ENCODE peak calls at places on chromosomes 6 and 20, in five cellular contexts. E is NCI-H524, N is testis, X is NCI-H187 treated with DMSO at 0.1 percent for 48 hours, O is choroid plexus epithelial cell. J is an unnamed sample.

GRCh38 chr6:141413196-141413595 is 719.5 kb upstream of the GJE1 start:
- DNase-seq in E (no peak), N (no peak), X (no peak), O (no peak), J (no peak)

GRCh38 chr6:108562503-108562993 is 1.8 kb downstream of the FOXO3 start:
- DNase-seq in E (peak; percentile 28), N (peak; percentile 88), X (no peak), O (peak; percentile 82), J (peak; percentile 81)

GRCh38 chr6:87645080-87645479 is 55.1 kb downstream of the ORC3 start:
- DNase-seq in E (no peak), N (no peak), X (no peak), O (no peak), J (no peak)

GRCh38 chr6:168607272-168608112 is 166.5 kb downstream of the SMOC2 start:
- DNase-seq in E (peak; percentile 83), N (peak; percentile 5), X (peak; percentile 23), O (no peak), J (peak; percentile 67)

GRCh38 chr6:129136751-129137150 is 253.8 kb downstream of the LAMA2 start:
- DNase-seq in E (no peak), N (no peak), X (no peak), O (no peak), J (no peak)

GRCh38 chr6:1724616-1725015 is 114.9 kb downstream of the FOXC1 start:
- DNase-seq in E (no peak), N (no peak), X (peak; percentile 57), O (no peak), J (peak; percentile 87)

GRCh38 chr6:13629459-13630116 is 14.5 kb downstream of the NOL7 start:
- DNase-seq in E (no peak), N (no peak), X (no peak), O (no peak), J (no peak)

GRCh38 chr6:131736010-131736409 is 25.2 kb upstream of the CTAGE9 start:
- DNase-seq in E (no peak), N (no peak), X (no peak), O (no peak), J (no peak)

GRCh38 chr6:157405986-157406385 is 25.0 kb downstream of the ZDHHC14 start:
- DNase-seq in E (no peak), N (no peak), X (no peak), O (peak; percentile 68), J (no peak)

GRCh38 chr6:103105686-103106085 is 1712.2 kb downstream of the GRIK2 start:
- DNase-seq in E (no peak), N (no peak), X (no peak), O (no peak), J (no peak)

GRCh38 chr6:82270791-82271392 is 23.3 kb upstream of the IBTK start:
- DNase-seq in E (no peak), N (no peak), X (no peak), O (peak; percentile 67), J (no peak)

GRCh38 chr20:43752561-43753301 is 25.9 kb upstream of the GTSF1L start:
- DNase-seq in E (no peak), N (no peak), X (no peak), O (peak; percentile 94), J (peak; percentile 63)

GRCh38 chr6:145761584-145761983 is 26.3 kb upstream of the EPM2A start:
- DNase-seq in E (peak; percentile 9), N (no peak), X (no peak), O (no peak), J (no peak)

GRCh38 chr6:5257400-5257799 is 3.4 kb downstream of the LYRM4 start:
- DNase-seq in E (no peak), N (no peak), X (no peak), O (no peak), J (no peak)

GRCh38 chr6:43776799-43777776 is 7.1 kb downstream of the VEGFA start:
- DNase-seq in E (no peak), N (no peak), X (no peak), O (no peak), J (no peak)

GRCh38 chr20:4154958-4155411 is 139.6 kb upstream of the RNF24 start:
- DNase-seq in E (no peak), N (no peak), X (no peak), O (no peak), J (no peak)

GRCh38 chr6:135280375-135281136 is 99.4 kb downstream of the MYB start:
- DNase-seq in E (no peak), N (no peak), X (no peak), O (no peak), J (no peak)

GRCh38 chr6:56002336-56002735 is 126.9 kb upstream of the BMP5 start:
- DNase-seq in E (no peak), N (no peak), X (no peak), O (no peak), J (no peak)

GRCh38 chr20:62552613-62553012 is 76.8 kb upstream of the GATA5 start:
- DNase-seq in E (no peak), N (no peak), X (no peak), O (no peak), J (no peak)

GRCh38 chr20:16926626-16927025 is 178.5 kb downstream of the OTOR start:
- DNase-seq in E (no peak), N (no peak), X (no peak), O (no peak), J (no peak)

GRCh38 chr20:16617056-16617455 is 43.8 kb upstream of the KIF16B start:
- DNase-seq in E (no peak), N (no peak), X (no peak), O (peak; percentile 10), J (no peak)

GRCh38 chr6:25971187-25971811 is 8.7 kb downstream of the TRIM38 start:
- DNase-seq in E (no peak), N (peak; percentile 63), X (no peak), O (peak; percentile 93), J (no peak)

GRCh38 chr6:8539446-8539845 is 104.1 kb upstream of the SLC35B3 start:
- DNase-seq in E (no peak), N (no peak), X (no peak), O (peak; percentile 48), J (no peak)

GRCh38 chr6:160178271-160178670 is 56.7 kb downstream of the SLC22A1 start:
- DNase-seq in E (no peak), N (no peak), X (no peak), O (peak; percentile 9), J (no peak)

GRCh38 chr6:156309017-156309416 is 468.2 kb upstream of the ARID1B start:
- DNase-seq in E (no peak), N (no peak), X (no peak), O (no peak), J (no peak)

GRCh38 chr6:44699851-44700250 is 312.3 kb downstream of the CDC5L start:
- DNase-seq in E (no peak), N (no peak), X (no peak), O (no peak), J (no peak)

GRCh38 chr6:12296255-12296573 is 6.1 kb downstream of the EDN1 start:
- DNase-seq in E (no peak), N (no peak), X (no peak), O (peak; percentile 64), J (no peak)

GRCh38 chr6:41707565-41708200 is 27.7 kb downstream of the TFEB start:
- DNase-seq in E (no peak), N (no peak), X (no peak), O (no peak), J (peak; percentile 66)

GRCh38 chr20:14568225-14568624 is 230.8 kb upstream of the FLRT3 start:
- DNase-seq in E (no peak), N (no peak), X (no peak), O (peak; percentile 9), J (no peak)

GRCh38 chr20:35145141-35145564 is 2.0 kb downstream of the EDEM2 start:
- DNase-seq in E (peak; percentile 80), N (no peak), X (peak; percentile 18), O (peak; percentile 84), J (no peak)

GRCh38 chr6:98526465-98526864 is 307.9 kb upstream of the POU3F2 start:
- DNase-seq in E (no peak), N (no peak), X (no peak), O (no peak), J (no peak)

GRCh38 chr6:25007269-25007699 is 71.5 kb upstream of the RIPOR2 start:
- DNase-seq in E (no peak), N (no peak), X (no peak), O (no peak), J (no peak)

GRCh38 chr20:56171087-56172012 is 77.2 kb upstream of the MC3R start:
- DNase-seq in E (no peak), N (peak; percentile 54), X (no peak), O (peak; percentile 2), J (no peak)

GRCh38 chr6:138654715-138655634 is 118.6 kb upstream of the CCDC28A start:
- DNase-seq in E (no peak), N (no peak), X (no peak), O (peak; percentile 52), J (no peak)

GRCh38 chr6:26304213-26305096 is 60.5 kb upstream of the BTN3A2 start:
- DNase-seq in E (no peak), N (peak; percentile 45), X (no peak), O (peak; percentile 95), J (no peak)

GRCh38 chr6:15608406-15608805 is 54.4 kb downstream of the DTNBP1 start:
- DNase-seq in E (no peak), N (no peak), X (no peak), O (peak; percentile 65), J (no peak)

J was measured in left lung.